ENCODE peak calls at places on chromosomes 2 and 18, in seven cellular contexts. O is neural progenitor cell; C is AG04450; K is posterior cingulate gyrus; I is activated naive CD4-positive, alpha-beta T cell; B is activated T-cell treated with anti-CD3 and anti-CD28 coated beads, Interleukin-2, amount 50 U/mL, for 48 hours; Z is activated gamma-delta T cell treated with Interleukin-2 at 50 U/mL for 16 hours. R is an unnamed sample.

GRCh38 chr2:36975306-36975705 is 9.0 kb upstream of the STRN start:
- DNase-seq in O (no peak), C (no peak), K (no peak), I (no peak), B (no peak), Z (no peak), R (no peak)

GRCh38 chr2:24080721-24081120 is 3.9 kb downstream of the TP53I3 start:
- DNase-seq in O (no peak), C (peak; percentile 20), K (no peak), I (no peak), B (no peak), Z (no peak), R (no peak)

GRCh38 chr2:71948781-71949536 is 198.7 kb downstream of the CYP26B1 start:
- DNase-seq in O (no peak), C (no peak), K (no peak), I (no peak), B (no peak), Z (no peak), R (peak; percentile 41)

GRCh38 chr18:49690307-49690706 is 123.0 kb downstream of the ACAA2 start:
- DNase-seq in O (no peak), C (peak; percentile 66), K (no peak), I (no peak), B (no peak), Z (no peak), R (peak; percentile 79)

GRCh38 chr2:41510108-41510507 is 537.7 kb upstream of the PKDCC start:
- DNase-seq in O (no peak), C (no peak), K (no peak), I (no peak), B (no peak), Z (no peak), R (no peak)

GRCh38 chr2:12861344-12861942 is 144.7 kb downstream of the TRIB2 start:
- DNase-seq in O (no peak), C (no peak), K (no peak), I (no peak), B (no peak), Z (no peak), R (no peak)

GRCh38 chr18:7646174-7646886 is 79.2 kb downstream of the PTPRM start:
- DNase-seq in O (no peak), C (no peak), K (no peak), I (no peak), B (no peak), Z (no peak), R (no peak)

GRCh38 chr2:142841788-142842187 is 35.7 kb upstream of the KYNU start:
- DNase-seq in O (no peak), C (no peak), K (no peak), I (no peak), B (no peak), Z (no peak), R (no peak)

GRCh38 chr2:237664151-237664550 is 36.8 kb downstream of the LRRFIP1 start:
- DNase-seq in O (no peak), C (no peak), K (no peak), I (no peak), B (no peak), Z (no peak), R (no peak)

GRCh38 chr2:199940373-199940772 is 14.9 kb downstream of the TYW5 start:
- DNase-seq in O (peak; percentile 4), C (no peak), K (no peak), I (no peak), B (no peak), Z (no peak), R (no peak)

GRCh38 chr2:16019060-16019475 is 78.7 kb downstream of the MYCN start:
- DNase-seq in O (peak; percentile 47), C (no peak), K (no peak), I (no peak), B (no peak), Z (no peak), R (no peak)

GRCh38 chr2:199977984-199978415 is 22.6 kb downstream of the MAIP1 start:
- DNase-seq in O (no peak), C (no peak), K (no peak), I (no peak), B (peak; percentile 62), Z (no peak), R (peak; percentile 44)

GRCh38 chr2:21229302-21229701 is 105.5 kb downstream of the TDRD15 start:
- DNase-seq in O (no peak), C (no peak), K (no peak), I (no peak), B (no peak), Z (no peak), R (no peak)

R was measured in AG09309.